ENCODE peak calls at places on chromosome 12, in nine cellular contexts. Q is effector memory CD4-positive, alpha-beta T cell; U is upper lobe of right lung; K is fibroblast of lung; D is neural progenitor cell; O is PC-3; M is H9; B is aorta; Z is CD4-positive, alpha-beta T cell. N is an unnamed sample.

GRCh38 chr12:64806593-64806992 is 17.9 kb upstream of the TBC1D30 start:
- DNase-seq in Q (no peak), U (no peak), K (peak; percentile 49), D (no peak), O (peak; percentile 94), M (no peak), B (no peak), Z (no peak), N (no peak)

GRCh38 chr12:91373086-91373485 is 190.5 kb upstream of the DCN start:
- DNase-seq in Q (no peak), U (no peak), K (no peak), D (no peak), O (no peak), M (no peak), B (no peak), Z (no peak), N (no peak)

GRCh38 chr12:43292699-43293098 is 259.3 kb downstream of the ADAMTS20 start:
- DNase-seq in Q (no peak), U (no peak), K (peak; percentile 85), D (no peak), O (peak; percentile 38), M (no peak), B (no peak), Z (no peak), N (no peak)

GRCh38 chr12:132052191-132052932 is 91.8 kb downstream of the DDX51 start:
- DNase-seq in Q (no peak), U (peak; percentile 62), K (no peak), D (no peak), O (no peak), M (no peak), B (no peak), Z (no peak), N (no peak)

GRCh38 chr12:119705182-119705581 is 37.2 kb downstream of the PRKAB1 start:
- DNase-seq in Q (no peak), U (no peak), K (no peak), D (no peak), O (no peak), M (no peak), B (no peak), Z (no peak), N (no peak)

GRCh38 chr12:122853582-122854245 is 18.5 kb downstream of the HIP1R start:
- DNase-seq in Q (no peak), U (no peak), K (no peak), D (no peak), O (no peak), M (no peak), B (no peak), Z (no peak), N (no peak)

GRCh38 chr12:112979281-112979680 is 962 bp downstream of the OAS2 start:
- DNase-seq in Q (peak; percentile 22), U (no peak), K (no peak), D (no peak), O (peak; percentile 5), M (no peak), B (peak; percentile 62), Z (peak; percentile 19), N (peak; percentile 37)

GRCh38 chr12:11958216-11959091 is 112.3 kb upstream of the BCL2L14 start:
- DNase-seq in Q (no peak), U (no peak), K (peak; percentile 96), D (no peak), O (peak; percentile 81), M (no peak), B (no peak), Z (no peak), N (no peak)

GRCh38 chr12:126369487-126370463 is 1304.5 kb downstream of the AACS start:
- DNase-seq in Q (no peak), U (no peak), K (peak; percentile 83), D (no peak), O (peak; percentile 66), M (no peak), B (no peak), Z (no peak), N (no peak)

GRCh38 chr12:57240926-57241555 is 9.9 kb downstream of the STAC3 start:
- DNase-seq in Q (no peak), U (peak; percentile 64), K (no peak), D (peak; percentile 72), O (peak; percentile 27), M (peak; percentile 82), B (no peak), Z (no peak), N (no peak)

GRCh38 chr12:11482955-11483354 is 87.6 kb upstream of the PRB2 start:
- DNase-seq in Q (no peak), U (no peak), K (peak; percentile 23), D (no peak), O (peak; percentile 59), M (no peak), B (no peak), Z (no peak), N (no peak)

DNA sequence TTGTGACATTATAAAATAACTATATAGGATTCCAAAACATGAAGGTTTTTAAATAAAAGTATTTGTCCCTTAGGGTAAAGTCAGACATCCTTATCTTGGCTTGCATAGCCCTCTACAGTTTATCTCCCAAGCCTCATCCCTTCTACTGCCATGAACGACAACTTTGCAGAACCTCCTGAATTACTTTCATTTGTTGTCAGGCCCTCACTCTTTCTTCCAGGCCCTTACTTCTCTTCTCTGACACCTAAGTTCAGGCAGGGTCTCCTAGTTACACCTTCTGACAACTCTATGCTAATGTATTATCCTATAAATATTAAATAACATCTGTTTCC is 115.6 kb upstream of the MDM1 start:
- DNase-seq in Q (no peak), U (no peak), K (no peak), D (no peak), O (no peak), M (no peak), B (no peak), Z (no peak), N (no peak)
- H3K27ac ChIP-seq in Q (no peak overlapping the region), U (no peak overlapping the region), K (no peak overlapping the region), D (peak overlapping the region; percentile 88), O (no peak overlapping the region), M (no peak overlapping the region), B (no peak overlapping the region), Z (no peak overlapping the region), N (no peak overlapping the region)

GRCh38 chr12:3032161-3032560 is 45.0 kb upstream of the TSPAN9 start:
- DNase-seq in Q (no peak), U (no peak), K (no peak), D (no peak), O (no peak), M (no peak), B (no peak), Z (no peak), N (no peak)
- H3K27ac ChIP-seq in Q (no peak overlapping the region), U (no peak overlapping the region), K (no peak overlapping the region), D (no peak overlapping the region), O (no peak overlapping the region), M (no peak overlapping the region), B (no peak overlapping the region), Z (no peak overlapping the region), N (no peak overlapping the region)

GRCh38 chr12:102300824-102301461 is 103.3 kb upstream of the PMCH start:
- DNase-seq in Q (no peak), U (no peak), K (peak; percentile 59), D (peak; percentile 55), O (peak; percentile 35), M (peak; percentile 71), B (no peak), Z (no peak), N (no peak)

GRCh38 chr12:102294568-102294967 is 96.9 kb upstream of the PMCH start:
- DNase-seq in Q (no peak), U (no peak), K (no peak), D (no peak), O (no peak), M (no peak), B (no peak), Z (no peak), N (no peak)

GRCh38 chr12:102299731-102300130 is 102.1 kb upstream of the PMCH start:
- DNase-seq in Q (no peak), U (no peak), K (no peak), D (no peak), O (no peak), M (no peak), B (no peak), Z (no peak), N (no peak)

GRCh38 chr12:102297412-102297811 is 99.8 kb upstream of the PMCH start:
- DNase-seq in Q (no peak), U (no peak), K (no peak), D (no peak), O (no peak), M (no peak), B (no peak), Z (no peak), N (no peak)

DNA sequence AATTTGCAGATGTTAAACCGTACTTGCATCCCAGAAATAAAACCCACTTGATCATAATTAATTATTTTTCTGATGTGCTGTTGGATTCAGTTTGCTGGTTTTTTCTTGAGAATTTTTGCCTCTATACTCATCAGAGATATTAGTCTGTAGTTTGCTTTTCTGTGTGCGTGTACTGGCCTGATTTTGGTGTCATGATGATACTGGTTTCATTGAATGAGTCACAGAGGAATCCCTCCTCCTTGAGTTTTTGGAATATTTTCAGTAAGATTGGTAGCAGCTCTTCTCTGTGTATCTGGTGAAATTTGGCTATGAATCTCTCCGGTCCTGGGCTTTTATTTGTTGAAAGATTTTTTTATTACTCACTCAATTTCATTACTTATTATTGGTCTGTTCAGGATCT is 100.4 kb upstream of the PMCH start:
- DNase-seq in Q (no peak), U (no peak), K (peak; percentile 71), D (no peak), O (no peak), M (no peak), B (no peak), Z (no peak), N (no peak)
- H3K27ac ChIP-seq in Q (no peak overlapping the region), U (no peak overlapping the region), K (no peak overlapping the region), D (no peak overlapping the region), O (no peak overlapping the region), M (no peak overlapping the region), B (no peak overlapping the region), Z (no peak overlapping the region), N (no peak overlapping the region)

GRCh38 chr12:53867216-53868012 is 71.2 kb upstream of the HOXC13 start:
- DNase-seq in Q (no peak), U (no peak), K (no peak), D (peak; percentile 26), O (peak; percentile 32), M (peak; percentile 79), B (no peak), Z (no peak), N (no peak)
- H3K27ac ChIP-seq in Q (no peak overlapping the region), U (no peak overlapping the region), K (no peak overlapping the region), D (no peak overlapping the region), O (no peak overlapping the region), M (no peak overlapping the region), B (no peak overlapping the region), Z (no peak overlapping the region), N (no peak overlapping the region)

DNA sequence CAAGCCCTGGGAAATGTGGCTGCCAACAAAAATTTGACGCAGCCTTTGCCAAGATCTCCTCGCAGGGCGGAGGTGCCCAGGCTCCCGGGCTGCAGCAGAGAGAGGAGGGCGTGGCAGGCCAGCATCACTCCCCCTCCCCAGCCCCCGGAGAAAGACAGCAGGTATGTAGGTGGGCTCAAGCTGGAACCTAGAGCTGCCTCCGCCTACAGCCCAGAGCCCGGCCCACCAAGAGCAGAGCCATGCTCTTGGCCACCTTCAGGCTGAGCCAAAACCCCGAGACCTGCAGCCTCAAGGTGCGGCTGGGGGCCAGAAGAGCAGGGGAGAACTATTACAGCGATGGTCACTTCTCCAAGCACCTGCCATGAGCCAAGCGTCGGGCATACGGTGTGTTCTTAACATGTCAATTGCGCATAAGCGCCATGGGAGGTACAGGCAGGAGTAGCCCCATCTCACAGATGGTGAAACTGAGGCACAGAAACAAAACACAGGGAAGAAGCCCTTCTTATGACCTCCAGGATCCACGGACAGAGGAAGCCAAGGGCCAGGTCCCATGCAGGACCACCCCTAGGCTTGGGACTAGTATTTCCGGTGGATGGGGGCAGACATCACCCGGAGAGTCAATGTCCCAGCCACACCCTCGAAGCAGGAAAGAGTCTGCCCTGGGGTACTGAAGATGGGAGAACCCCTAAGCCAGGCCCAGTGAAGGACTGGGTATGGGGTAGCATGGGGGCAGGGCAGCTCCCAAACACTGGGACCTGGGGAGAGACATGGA is 109.0 kb downstream of the NCOR2 start:
- DNase-seq in Q (no peak), U (no peak), K (no peak), D (no peak), O (no peak), M (no peak), B (no peak), Z (no peak), N (no peak)
- H3K27ac ChIP-seq in Q (peak overlapping the region; percentile 85), U (peak overlapping the region; percentile 74), K (no peak overlapping the region), D (no peak overlapping the region), O (no peak overlapping the region), M (no peak overlapping the region), B (peak overlapping the region; percentile 54), Z (peak overlapping the region; percentile 85), N (peak overlapping the region; percentile 79)